ENCODE peak calls at places on chromosomes 13 and 19, in seven cellular contexts. L is AG09309, P is suprapubic skin, M is omental fat pad, G is RWPE1, X is choroid plexus epithelial cell, Y is B cell. N is an unnamed sample.

GRCh38 chr13:29676535-29676934 is 81.0 kb upstream of the SLC7A1 start:
- DNase-seq in L (no peak), P (no peak), M (no peak), G (no peak), X (no peak), Y (no peak), N (no peak)

GRCh38 chr13:62710766-62711165 is 1295.1 kb upstream of the PCDH20 start:
- DNase-seq in L (no peak), P (no peak), M (no peak), G (no peak), X (no peak), Y (no peak), N (no peak)

GRCh38 chr19:2820112-2820702 is 539 bp downstream of the ZNF554 start:
- DNase-seq in L (no peak), P (no peak), M (no peak), G (peak), X (no peak), Y (no peak), N (peak)

GRCh38 chr13:78602561-78603239 is 652 bp downstream of the POU4F1 start:
- DNase-seq in L (no peak), P (no peak), M (no peak), G (no peak), X (no peak), Y (peak), N (no peak)

GRCh38 chr13:80704369-80704768 is 363.4 kb upstream of the SPRY2 start:
- DNase-seq in L (no peak), P (peak), M (no peak), G (no peak), X (no peak), Y (no peak), N (no peak)

GRCh38 chr13:111494641-111495040 is 174.2 kb downstream of the TEX29 start:
- DNase-seq in L (no peak), P (peak), M (no peak), G (no peak), X (no peak), Y (no peak), N (peak)

GRCh38 chr19:4504297-4504701 is 14.0 kb downstream of the PLIN4 start:
- DNase-seq in L (no peak), P (no peak), M (no peak), G (no peak), X (no peak), Y (no peak), N (no peak)

GRCh38 chr19:35585844-35586243 is at the start of gene PMIS2:
- DNase-seq in L (no peak), P (no peak), M (no peak), G (peak), X (peak), Y (no peak), N (no peak)

DNA sequence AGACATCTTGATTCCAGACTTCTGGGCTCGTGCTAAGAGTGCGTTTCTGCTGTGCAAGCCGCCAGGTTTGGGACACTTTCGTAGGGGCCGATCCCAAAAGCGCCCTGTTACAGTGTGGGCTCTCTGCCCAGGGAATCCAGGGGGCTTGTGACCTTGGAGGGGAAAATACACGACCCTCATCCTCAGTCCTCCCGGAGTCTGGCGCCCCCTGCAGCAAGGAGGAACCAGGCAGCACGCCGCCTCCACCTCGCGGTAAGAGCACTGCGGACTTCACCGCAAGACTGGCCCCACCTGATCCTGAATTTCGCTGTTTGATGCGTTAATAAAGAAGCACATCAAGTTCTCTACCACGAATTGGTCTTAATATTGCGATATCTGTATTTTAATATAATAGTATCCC is 5.2 kb downstream of the POLRMT start:
- DNase-seq in L (no peak), P (no peak), M (no peak), G (no peak), X (no peak), Y (no peak), N (no peak)
- TF ChIP-seq CTCF in L (peak), P (no peak), M (no peak), G (no peak), X (peak), Y (no peak), N (peak)

GRCh38 chr13:114286808-114287207 is 5.4 kb downstream of the UPF3A start:
- DNase-seq in L (no peak), P (no peak), M (no peak), G (no peak), X (peak), Y (no peak), N (no peak)

GRCh38 chr13:114283581-114283980 is 2.2 kb downstream of the UPF3A start:
- DNase-seq in L (no peak), P (no peak), M (no peak), G (no peak), X (peak), Y (no peak), N (no peak)

GRCh38 chr13:114288157-114288591 is 6.8 kb downstream of the UPF3A start:
- DNase-seq in L (no peak), P (no peak), M (no peak), G (no peak), X (no peak), Y (no peak), N (no peak)

GRCh38 chr13:114284680-114285079 is 3.3 kb downstream of the UPF3A start:
- DNase-seq in L (no peak), P (no peak), M (no peak), G (no peak), X (no peak), Y (no peak), N (no peak)

GRCh38 chr13:114285166-114285808 is 3.9 kb downstream of the UPF3A start:
- DNase-seq in L (no peak), P (no peak), M (no peak), G (peak), X (no peak), Y (no peak), N (no peak)
- TF ChIP-seq CTCF in L (no peak), P (no peak), M (no peak), G (no peak), X (no peak), Y (no peak), N (no peak)

GRCh38 chr13:97067342-97067895 is 73.1 kb upstream of the OXGR1 start:
- DNase-seq in L (no peak), P (no peak), M (no peak), G (no peak), X (peak), Y (no peak), N (no peak)
- TF ChIP-seq CTCF in L (peak), P (no peak), M (no peak), G (no peak), X (peak), Y (no peak), N (peak)

GRCh38 chr13:69565334-69565733 is 542.3 kb upstream of the ATXN8OS start:
- DNase-seq in L (no peak), P (no peak), M (no peak), G (no peak), X (peak), Y (no peak), N (no peak)
- TF ChIP-seq CTCF in L (no peak), P (no peak), M (no peak), G (peak), X (peak), Y (no peak), N (peak)

DNA sequence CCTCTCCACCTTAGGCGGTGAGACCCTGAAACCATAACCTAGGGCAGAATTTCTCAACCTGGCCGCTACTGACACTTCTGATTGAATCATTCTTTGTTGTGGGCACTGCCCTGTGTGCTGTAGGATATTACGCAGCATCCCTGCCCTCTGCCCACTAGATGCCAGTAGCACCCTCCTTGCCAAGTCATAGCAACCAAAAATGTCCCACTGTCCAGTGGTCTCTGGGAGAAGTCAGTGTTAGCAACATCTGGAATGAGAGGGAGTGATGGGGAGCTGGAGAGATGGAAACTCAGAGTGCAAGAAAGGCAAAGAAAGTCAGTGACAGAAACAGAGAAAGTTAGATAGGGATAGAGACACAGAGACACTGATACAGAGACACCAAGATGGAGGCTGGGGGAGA is 13.6 kb downstream of the KLK4 start:
- DNase-seq in L (no peak), P (no peak), M (no peak), G (no peak), X (no peak), Y (no peak), N (no peak)
- TF ChIP-seq CTCF in L (no peak), P (no peak), M (no peak), G (no peak), X (no peak), Y (no peak), N (no peak)

GRCh38 chr19:34256835-34257558 is 2.6 kb downstream of the GARRE1 start:
- DNase-seq in L (no peak), P (no peak), M (no peak), G (no peak), X (no peak), Y (no peak), N (no peak)

GRCh38 chr19:34261335-34262109 is 7.2 kb downstream of the GARRE1 start:
- DNase-seq in L (no peak), P (no peak), M (no peak), G (no peak), X (no peak), Y (no peak), N (no peak)

GRCh38 chr19:34260771-34261173 is 6.4 kb downstream of the GARRE1 start:
- DNase-seq in L (no peak), P (no peak), M (no peak), G (no peak), X (peak), Y (no peak), N (no peak)

GRCh38 chr19:34257559-34257924 is 3.2 kb downstream of the GARRE1 start:
- DNase-seq in L (no peak), P (no peak), M (no peak), G (no peak), X (no peak), Y (no peak), N (no peak)

DNA sequence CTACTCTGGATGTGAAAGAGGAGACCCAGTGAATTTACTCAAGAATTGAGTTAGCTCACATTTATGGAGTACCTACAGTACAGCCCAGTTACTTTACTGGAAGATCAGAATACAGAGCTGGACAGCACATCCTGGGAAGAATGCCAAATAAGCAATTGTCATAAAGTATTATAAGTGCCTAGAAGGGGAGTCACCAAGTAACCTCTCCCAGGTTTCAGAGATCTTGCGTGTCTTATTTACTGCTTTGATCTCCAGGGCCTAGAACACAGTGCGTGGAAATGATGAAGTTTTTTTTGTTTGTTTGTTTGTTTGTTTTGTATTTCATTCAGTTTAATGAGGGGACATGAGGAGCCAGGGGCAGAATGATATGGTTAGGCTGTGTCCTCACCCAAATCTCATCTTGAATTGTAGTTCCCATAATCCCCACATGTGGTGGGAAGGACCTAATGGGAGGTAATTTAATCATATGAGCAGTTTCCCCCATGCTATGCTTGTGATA is 5.1 kb downstream of the GARRE1 start:
- DNase-seq in L (no peak), P (no peak), M (no peak), G (no peak), X (peak), Y (no peak), N (no peak)
- TF ChIP-seq CTCF in L (no peak), P (no peak), M (no peak), G (no peak), X (no peak), Y (no peak), N (no peak)

N was measured in type B pancreatic cell.